ENCODE peak calls at places on chromosomes 4 and X, in six cellular contexts. T is coronary artery, A is epithelial cell of proximal tubule, L is AG09309, B is neural crest cell, V is left lung. C is an unnamed sample.

GRCh38 chr4:26746742-26747351 is 113.8 kb upstream of the STIM2 start:
- DNase-seq in T (no peak), A (no peak), L (no peak), B (no peak), V (no peak), C (no peak)

GRCh38 chr4:1547863-1548637 is 136.1 kb downstream of the FAM53A start:
- DNase-seq in T (no peak), A (no peak), L (no peak), B (no peak), V (no peak), C (no peak)

GRCh38 chr4:41156574-41156973 is 57.8 kb downstream of the APBB2 start:
- DNase-seq in T (no peak), A (no peak), L (no peak), B (no peak), V (no peak), C (no peak)

GRCh38 chr4:150115851-150116250 is 37.6 kb downstream of the DCLK2 start:
- DNase-seq in T (no peak), A (no peak), L (no peak), B (no peak), V (no peak), C (no peak)

GRCh38 chr4:186840222-186840701 is 116.6 kb upstream of the FAT1 start:
- DNase-seq in T (no peak), A (no peak), L (no peak), B (no peak), V (peak; percentile 36), C (peak; percentile 11)

GRCh38 chrX:1870421-1870820 is 255.6 kb downstream of the ASMT start:
- DNase-seq in T (no peak), A (no peak), L (no peak), B (no peak), V (no peak), C (no peak)

GRCh38 chr4:123784626-123785025 is 388.0 kb downstream of the SPRY1 start:
- DNase-seq in T (no peak), A (no peak), L (no peak), B (no peak), V (no peak), C (no peak)

GRCh38 chr4:59161249-59161648 is 2038.9 kb upstream of the ADGRL3 start:
- DNase-seq in T (no peak), A (no peak), L (no peak), B (no peak), V (no peak), C (no peak)

GRCh38 chr4:73653695-73654106 is 33.5 kb upstream of the RASSF6 start:
- DNase-seq in T (no peak), A (no peak), L (no peak), B (peak; percentile 8), V (no peak), C (peak; percentile 24)

GRCh38 chr4:185115827-185116232 is 27.2 kb upstream of the SLC25A4 start:
- DNase-seq in T (peak; percentile 84), A (peak; percentile 68), L (no peak), B (peak; percentile 28), V (peak; percentile 51), C (peak; percentile 93)

GRCh38 chr4:94570558-94570957 is 118.8 kb downstream of the PDLIM5 start:
- DNase-seq in T (no peak), A (no peak), L (no peak), B (no peak), V (no peak), C (no peak)

GRCh38 chr4:38060829-38061431 is 100.7 kb downstream of the PTTG2 start:
- DNase-seq in T (no peak), A (no peak), L (no peak), B (no peak), V (no peak), C (no peak)

GRCh38 chr4:7781361-7781760 is 158.3 kb downstream of the AFAP1 start:
- DNase-seq in T (no peak), A (no peak), L (no peak), B (no peak), V (no peak), C (no peak)

GRCh38 chrX:77009691-77010090 is 437.5 kb upstream of the FGF16 start:
- DNase-seq in T (no peak), A (no peak), L (no peak), B (no peak), V (no peak), C (no peak)

GRCh38 chrX:119266364-119266995 is 30.4 kb downstream of the PGRMC1 start:
- DNase-seq in T (no peak), A (no peak), L (no peak), B (peak; percentile 15), V (no peak), C (no peak)

GRCh38 chrX:30702736-30703135 is 49.5 kb downstream of the GK start:
- DNase-seq in T (no peak), A (no peak), L (peak; percentile 40), B (no peak), V (no peak), C (peak; percentile 45)

GRCh38 chrX:78199851-78200250 is 60.4 kb upstream of the TAF9B start:
- DNase-seq in T (no peak), A (no peak), L (no peak), B (no peak), V (no peak), C (no peak)
- TF ChIP-seq CTCF in T (no peak), A (peak; percentile 51), L (peak; percentile 15), B (peak; percentile 47), V (no peak), C (peak; percentile 26)

GRCh38 chrX:118109065-118109464 is 7.5 kb downstream of the KLHL13 start:
- DNase-seq in T (no peak), A (no peak), L (no peak), B (no peak), V (no peak), C (no peak)
- TF ChIP-seq CTCF in T (no peak), A (no peak), L (no peak), B (no peak), V (no peak), C (no peak)

GRCh38 chrX:131704136-131704695 is 160.3 kb downstream of the OR13H1 start:
- DNase-seq in T (peak; percentile 86), A (no peak), L (peak; percentile 69), B (no peak), V (peak; percentile 87), C (no peak)
- TF ChIP-seq CTCF in T (peak; percentile 21), A (no peak), L (peak; percentile 75), B (no peak), V (peak; percentile 18), C (no peak)

GRCh38 chrX:19334945-19335626 is 8.6 kb upstream of the PDHA1 start:
- DNase-seq in T (no peak), A (no peak), L (no peak), B (no peak), V (no peak), C (no peak)
- TF ChIP-seq CTCF in T (no peak), A (peak; percentile 43), L (peak; percentile 13), B (peak; percentile 57), V (peak; percentile 37), C (peak; percentile 15)